ENCODE peak calls at places on chromosomes 1 and 21, in seven cellular contexts. A is IMR-90, L is mesendoderm, I is neuronal stem cell, K is H1, S is trophoblast cell, Z is mesenchymal stem cell. J is an unnamed sample.
A peak's percentile ranks its signal among the peaks of the same experiment; 100 is the strongest.

GRCh38 chr1:61606448-61607312 is 118.3 kb downstream of the TM2D1 start:
- DNase-seq in K (no peak), A (no peak), S (no peak), Z (no peak), L (no peak), I (no peak), J (no peak)

GRCh38 chr1:231021540-231022031 is 18.5 kb downstream of the FAM89A start:
- DNase-seq in I (no peak), S (peak; percentile 58), L (no peak), K (no peak), A (peak; percentile 46), Z (peak; percentile 92), J (no peak)

GRCh38 chr1:1962752-1963151 is 40.8 kb downstream of the CFAP74 start:
- DNase-seq in S (no peak), A (no peak), K (no peak), Z (no peak), L (no peak), I (no peak), J (no peak)

GRCh38 chr1:203492486-203493130 is 1.3 kb upstream of the OPTC start:
- DNase-seq in I (no peak), S (no peak), L (no peak), K (no peak), A (no peak), Z (no peak), J (no peak)

GRCh38 chr1:14659913-14660312 is 61.4 kb downstream of the KAZN start:
- DNase-seq in S (no peak), K (no peak), A (no peak), L (no peak), Z (no peak), I (no peak), J (no peak)

GRCh38 chr1:35748326-35748725 is 21.5 kb downstream of the CLSPN start:
- DNase-seq in L (no peak), I (no peak), Z (peak; percentile 1), K (no peak), S (peak; percentile 85), A (no peak), J (no peak)

GRCh38 chr1:183600136-183600535 is 9.9 kb upstream of the NCF2 start:
- DNase-seq in I (no peak), S (no peak), L (no peak), K (no peak), Z (peak; percentile 61), A (peak; percentile 92), J (no peak)

GRCh38 chr21:32046191-32046590 is 173.4 kb downstream of the HUNK start:
- DNase-seq in Z (no peak), A (no peak), S (no peak), I (no peak), K (no peak), L (no peak), J (no peak)

GRCh38 chr1:223137402-223138100 is 5.5 kb downstream of the TLR5 start:
- DNase-seq in I (no peak), Z (peak; percentile 75), L (no peak), S (peak; percentile 67), K (no peak), A (peak; percentile 39), J (no peak)

GRCh38 chr1:22143065-22143514 is at the start of gene WNT4:
- DNase-seq in K (no peak), A (no peak), S (peak; percentile 49), I (no peak), L (peak; percentile 69), Z (no peak), J (peak; percentile 62)

GRCh38 chr1:64811131-64811530 is 66.3 kb downstream of the RAVER2 start:
- DNase-seq in K (no peak), A (no peak), Z (peak; percentile 18), S (no peak), L (no peak), I (no peak), J (no peak)

GRCh38 chr1:198667796-198668195 is 29.0 kb downstream of the PTPRC start:
- DNase-seq in K (no peak), A (peak; percentile 41), S (peak; percentile 41), Z (no peak), I (no peak), L (no peak), J (no peak)

DNA sequence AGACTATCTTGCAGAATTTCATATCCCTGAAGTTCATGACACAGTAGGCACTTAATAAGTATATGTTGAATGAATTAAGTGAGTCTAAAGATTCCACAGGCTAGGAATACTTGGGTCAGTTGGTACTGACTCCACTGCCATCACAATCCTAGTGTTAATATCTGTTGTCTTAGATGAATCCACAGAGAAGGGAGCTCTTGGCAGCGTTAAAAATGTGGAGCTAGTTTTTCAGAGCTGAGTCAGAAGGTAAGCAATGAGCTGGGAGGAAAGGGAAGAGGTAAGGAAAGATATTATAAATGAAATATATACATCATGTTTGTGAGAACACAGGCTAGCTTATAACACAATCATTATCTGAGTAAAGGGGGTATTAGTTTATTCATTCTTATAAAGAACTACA is 21.8 kb upstream of the GORAB start:
- DNase-seq in L (no peak), A (peak; percentile 41), Z (no peak), I (no peak), S (no peak), K (no peak), J (no peak)
- H2BK120ac ChIP-seq in L (no peak overlapping the region), A (no peak overlapping the region), Z (no peak overlapping the region), I (no peak overlapping the region), S (no peak overlapping the region), K (no peak overlapping the region), J (no peak overlapping the region)

GRCh38 chr1:67372898-67373297 is 57.3 kb downstream of the SERBP1 start:
- DNase-seq in L (no peak), A (no peak), S (no peak), K (no peak), I (no peak), Z (no peak), J (no peak)
- H2BK120ac ChIP-seq in L (no peak overlapping the region), A (no peak overlapping the region), S (no peak overlapping the region), K (no peak overlapping the region), I (no peak overlapping the region), Z (no peak overlapping the region), J (no peak overlapping the region)

DNA sequence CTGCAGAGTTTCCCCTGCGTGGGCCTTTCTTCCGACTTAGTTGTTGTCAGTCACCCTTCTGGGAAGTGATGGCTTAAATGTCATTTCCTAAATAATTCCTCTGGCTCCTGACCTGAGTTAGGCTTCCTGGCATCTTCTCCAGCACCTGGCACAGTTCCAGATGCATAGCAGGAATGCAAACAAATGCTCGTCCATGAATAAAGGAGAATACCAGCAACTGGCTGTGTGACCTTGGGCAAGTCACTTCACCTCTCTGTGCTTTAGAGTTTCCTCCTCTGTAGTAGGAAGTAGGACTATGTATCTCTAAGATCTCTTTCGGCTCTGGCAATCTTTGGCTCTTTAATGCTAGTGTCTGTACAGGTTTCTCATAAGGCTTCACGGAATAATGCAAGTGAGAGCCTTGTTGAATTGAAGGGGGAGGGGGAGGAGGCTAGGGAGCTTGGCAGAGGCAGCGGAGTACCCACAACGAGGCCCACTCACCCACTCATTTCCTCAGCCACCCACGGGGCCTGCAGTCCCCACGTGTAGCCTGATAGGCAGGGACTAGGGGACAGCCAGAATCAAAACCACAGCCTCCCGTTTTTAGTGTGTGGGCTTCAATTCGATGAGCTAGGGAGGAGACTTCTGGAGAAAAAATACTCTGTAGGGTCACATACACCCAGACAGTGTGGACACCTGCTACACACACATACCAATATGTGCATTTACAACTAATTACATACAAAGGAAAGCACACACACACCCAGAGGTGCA is 48.1 kb downstream of the TENT5C start:
- DNase-seq in Z (no peak), I (no peak), A (no peak), S (no peak), L (no peak), K (no peak), J (no peak)
- H2BK120ac ChIP-seq in Z (no peak overlapping the region), I (no peak overlapping the region), A (no peak overlapping the region), S (no peak overlapping the region), L (no peak overlapping the region), K (no peak overlapping the region), J (no peak overlapping the region)

GRCh38 chr1:247070645-247071044 is 8.0 kb downstream of the ZNF670 start:
- DNase-seq in Z (no peak), L (no peak), A (no peak), I (no peak), K (no peak), S (no peak), J (no peak)
- H2BK120ac ChIP-seq in Z (no peak overlapping the region), L (no peak overlapping the region), A (no peak overlapping the region), I (no peak overlapping the region), K (no peak overlapping the region), S (no peak overlapping the region), J (no peak overlapping the region)

DNA sequence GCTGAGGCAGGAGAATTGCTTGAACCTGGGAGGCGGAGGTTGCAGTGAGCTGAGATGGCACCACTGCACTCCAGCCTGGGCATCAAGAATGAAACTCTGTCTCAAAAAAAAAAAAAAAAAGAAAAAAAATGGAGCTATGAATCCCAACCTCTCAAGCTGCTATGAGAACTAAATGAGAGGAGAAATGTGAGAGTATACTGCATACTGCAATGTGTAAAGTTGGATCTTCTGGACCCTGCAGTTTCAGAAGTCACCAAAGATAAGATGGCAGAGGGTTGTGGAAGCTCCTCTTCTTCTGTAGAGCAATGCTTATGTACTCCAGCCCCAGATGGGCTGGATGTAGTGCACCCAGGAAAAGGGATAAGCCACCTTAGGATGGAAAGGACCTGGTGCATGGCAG is 55.6 kb downstream of the PLXNA2 start:
- DNase-seq in L (no peak), A (no peak), K (no peak), S (no peak), I (no peak), Z (no peak), J (no peak)
- H2BK120ac ChIP-seq in L (no peak overlapping the region), A (no peak overlapping the region), K (no peak overlapping the region), S (no peak overlapping the region), I (no peak overlapping the region), Z (no peak overlapping the region), J (no peak overlapping the region)

J was measured in H9.